ENCODE peak calls at places on chromosomes 2 and 18, in six cellular contexts. I is neural progenitor cell, X is K562, F is AG09309, R is stomach, G is A549. W is an unnamed sample.

GRCh38 chr2:10120938-10121574 is 1.5 kb upstream of the RRM2 start:
- DNase-seq in F (no peak), G (peak), X (peak), I (no peak), R (no peak), W (no peak)

GRCh38 chr2:173963323-173963816 is 1.8 kb downstream of the SP3 start:
- DNase-seq in F (no peak), G (peak), R (no peak), I (no peak), X (no peak), W (peak)

GRCh38 chr18:24731981-24732380 is 271.5 kb downstream of the HRH4 start:
- DNase-seq in G (no peak), F (no peak), I (peak), X (no peak), R (no peak), W (peak)

GRCh38 chr2:23692263-23692662 is 234.7 kb downstream of the ATAD2B start:
- DNase-seq in I (no peak), F (no peak), G (no peak), X (no peak), R (no peak), W (no peak)

GRCh38 chr2:222055328-222055727 is 243.5 kb downstream of the PAX3 start:
- DNase-seq in X (no peak), F (no peak), G (no peak), R (no peak), I (peak), W (no peak)

GRCh38 chr2:215409331-215410127 is 26.3 kb downstream of the FN1 start:
- DNase-seq in I (no peak), X (no peak), R (no peak), F (no peak), G (no peak), W (peak)

GRCh38 chr2:237354930-237355329 is 59.0 kb downstream of the COL6A3 start:
- DNase-seq in G (no peak), R (no peak), F (peak), I (no peak), X (no peak), W (peak)

GRCh38 chr2:2742745-2743144 is 411.7 kb upstream of the MYT1L start:
- DNase-seq in X (no peak), I (no peak), F (no peak), R (no peak), G (no peak), W (peak)

GRCh38 chr2:235343156-235343774 is 150.6 kb upstream of the AGAP1 start:
- DNase-seq in F (no peak), G (no peak), X (no peak), R (no peak), I (no peak), W (no peak)

GRCh38 chr18:46061387-46061786 is 10.7 kb downstream of the PSTPIP2 start:
- DNase-seq in X (no peak), G (no peak), I (no peak), R (peak), F (no peak), W (no peak)

GRCh38 chr2:30316408-30316807 is 85.1 kb downstream of the LBH start:
- DNase-seq in F (no peak), X (no peak), R (no peak), I (no peak), G (no peak), W (no peak)

GRCh38 chr2:156300337-156300736 is 32.2 kb downstream of the NR4A2 start:
- DNase-seq in R (no peak), F (no peak), G (no peak), X (no peak), I (no peak), W (no peak)

GRCh38 chr2:383173-383572 is 95.3 kb upstream of the ALKAL2 start:
- DNase-seq in I (peak), G (peak), R (no peak), F (no peak), X (no peak), W (no peak)

GRCh38 chr2:15447381-15447780 is 113.8 kb downstream of the NBAS start:
- DNase-seq in R (no peak), F (no peak), I (no peak), G (no peak), X (no peak), W (no peak)

GRCh38 chr2:15450808-15451207 is 110.3 kb downstream of the NBAS start:
- DNase-seq in I (no peak), F (no peak), G (no peak), R (no peak), X (no peak), W (no peak)

GRCh38 chr2:15446961-15447360 is 114.2 kb downstream of the NBAS start:
- DNase-seq in I (no peak), F (no peak), X (no peak), R (no peak), G (no peak), W (no peak)

GRCh38 chr2:15448242-15448839 is 112.8 kb downstream of the NBAS start:
- DNase-seq in G (no peak), X (no peak), I (no peak), R (no peak), F (no peak), W (no peak)

DNA sequence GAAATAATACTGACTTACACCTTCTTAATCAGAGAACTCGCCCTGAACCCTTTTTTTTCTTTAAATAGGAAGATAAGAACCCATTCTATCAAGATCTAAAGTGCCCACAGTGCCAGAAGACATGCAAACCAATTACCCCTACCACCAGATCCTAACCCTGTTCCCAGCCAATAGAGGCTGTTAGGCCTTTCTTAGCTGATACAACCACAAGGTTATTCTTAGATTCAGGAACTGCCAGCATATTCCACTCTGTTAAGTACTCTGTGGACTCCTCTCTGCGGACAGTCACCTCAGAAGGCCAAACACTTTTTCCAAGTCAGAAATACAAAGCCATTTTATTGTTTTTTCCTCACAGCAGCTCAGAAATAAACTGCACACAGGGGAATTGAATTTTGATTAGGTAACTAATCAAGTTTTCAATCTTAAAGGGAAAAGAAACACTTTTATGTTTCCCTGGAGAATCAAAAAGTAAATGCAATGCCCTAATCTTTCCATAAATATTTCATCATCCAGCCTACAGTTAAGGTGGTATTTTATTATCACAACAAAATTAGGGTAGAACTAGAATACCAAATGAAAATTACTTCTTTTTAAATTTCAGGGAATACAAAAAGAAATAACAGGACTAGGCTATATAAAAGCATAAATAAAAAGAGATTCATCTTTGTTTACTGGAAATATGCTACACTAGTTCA is 111.4 kb downstream of the NBAS start:
- DNase-seq in F (no peak), X (no peak), G (no peak), I (no peak), R (no peak), W (no peak)
- H3K4me3 ChIP-seq in F (no peak), X (no peak), G (no peak), I (no peak), R (no peak), W (no peak)

GRCh38 chr2:148888003-148888501 is 13.0 kb downstream of the KIF5C start:
- DNase-seq in F (no peak), X (no peak), G (no peak), R (no peak), I (peak), W (no peak)
- H3K4me3 ChIP-seq in F (peak), X (no peak), G (peak), R (peak), I (peak), W (no peak)

GRCh38 chr2:142425551-142425950 is 294.7 kb upstream of the LRP1B start:
- DNase-seq in R (no peak), G (no peak), I (no peak), X (no peak), F (no peak), W (no peak)
- H3K4me3 ChIP-seq in R (no peak), G (no peak), I (no peak), X (no peak), F (no peak), W (no peak)

DNA sequence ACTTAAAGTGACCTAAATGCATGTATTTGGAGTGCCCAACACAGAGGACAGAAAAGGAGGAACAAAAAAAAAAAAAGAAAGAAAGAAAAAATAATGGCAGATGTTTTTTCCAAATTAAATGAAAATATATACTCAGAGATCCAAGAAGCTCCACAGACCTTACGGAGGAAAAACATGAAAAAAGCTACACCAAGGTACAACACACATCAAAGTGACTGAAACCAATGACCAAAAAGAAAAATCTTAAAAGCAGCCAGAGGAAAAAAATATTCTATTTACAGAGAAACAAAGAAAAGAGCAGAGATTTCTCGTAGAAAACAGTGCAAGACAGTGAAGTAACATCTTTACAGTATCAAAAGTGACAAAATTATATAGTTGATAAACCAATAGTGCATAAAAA is 5.1 kb downstream of the FANCL start:
- DNase-seq in R (no peak), G (peak), F (no peak), I (no peak), X (no peak), W (no peak)
- H3K4me3 ChIP-seq in R (no peak), G (no peak), F (no peak), I (no peak), X (no peak), W (no peak)

DNA sequence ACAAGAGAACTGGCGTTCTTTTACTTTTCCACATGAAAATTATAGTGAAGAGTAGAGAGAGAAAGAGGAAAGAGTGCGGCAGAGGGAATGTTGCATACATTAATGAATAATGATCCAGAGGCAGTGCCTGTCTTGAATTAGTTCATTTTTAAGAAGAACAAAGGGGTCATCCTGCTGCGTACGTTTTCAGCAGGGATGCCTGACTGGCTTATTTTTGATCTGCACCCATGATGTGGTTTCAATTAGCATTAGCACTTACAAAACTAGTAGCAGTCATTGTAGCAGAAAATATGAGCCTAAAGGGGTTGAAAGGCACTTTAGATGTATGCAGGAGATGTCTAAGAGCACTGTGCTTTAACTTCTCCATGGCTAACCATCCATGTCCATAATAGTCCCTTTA is 612.6 kb downstream of the NYAP2 start:
- DNase-seq in I (no peak), X (no peak), R (no peak), F (no peak), G (no peak), W (no peak)
- H3K4me3 ChIP-seq in I (no peak), X (no peak), R (no peak), F (no peak), G (no peak), W (no peak)

GRCh38 chr18:56574827-56575226 is 63.6 kb downstream of the TXNL1 start:
- DNase-seq in G (no peak), R (peak), F (no peak), I (no peak), X (no peak), W (no peak)

GRCh38 chr18:56575819-56576663 is 62.4 kb downstream of the TXNL1 start:
- DNase-seq in X (peak), I (peak), R (no peak), G (peak), F (no peak), W (peak)

DNA sequence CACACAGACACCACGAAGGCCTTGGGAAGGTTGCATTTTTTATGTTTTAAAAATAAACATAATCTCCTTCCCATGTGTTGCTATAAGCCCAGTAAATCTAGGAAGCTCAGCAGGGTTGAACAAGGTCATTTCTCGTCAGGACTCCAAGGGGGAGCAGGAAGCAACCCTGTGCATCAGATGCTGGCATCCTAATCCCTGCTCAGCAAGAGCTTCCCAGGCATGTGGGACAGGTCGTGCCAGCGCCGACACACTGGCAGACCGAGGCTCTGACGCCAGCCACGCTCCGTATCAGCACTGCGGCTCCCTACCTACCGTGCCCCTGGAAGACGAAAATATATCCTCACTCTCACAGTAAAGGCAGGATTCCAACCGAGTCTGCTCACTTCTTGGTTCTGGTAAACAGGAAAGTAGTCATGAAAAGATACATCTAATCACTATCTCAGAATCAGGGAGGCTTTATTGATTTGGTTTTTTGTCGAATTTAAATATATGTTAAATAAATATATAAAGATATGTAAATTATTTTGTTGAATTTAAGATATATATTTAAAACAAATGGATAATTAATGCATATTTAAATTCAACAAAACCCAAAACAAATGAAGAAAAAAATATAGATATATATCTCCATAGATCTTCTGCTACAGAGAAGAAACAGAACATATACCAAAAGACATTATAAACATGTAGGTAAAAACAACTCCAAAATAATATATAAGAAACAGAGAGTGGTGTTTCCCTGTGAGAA is 61.4 kb downstream of the TXNL1 start:
- DNase-seq in F (no peak), X (no peak), I (no peak), G (no peak), R (no peak), W (no peak)
- H3K4me3 ChIP-seq in F (no peak), X (no peak), I (no peak), G (no peak), R (no peak), W (no peak)

W was measured in bronchial epithelial cell.